ENCODE peak calls at places on chromosomes 3 and 15, in eight cellular contexts. N, F, V, K, Y, D, O and P are unnamed samples.

GRCh38 chr3:177195242-177195940 is 1.9 kb downstream of the TBL1XR1 start:
- DNase-seq in N (peak; percentile 47), F (no peak), V (peak; percentile 80), K (peak; percentile 62), Y (no peak), D (no peak), O (no peak), P (no peak)

GRCh38 chr3:184230081-184230602 is 757 bp downstream of the VWA5B2 start:
- DNase-seq in N (no peak), F (no peak), V (no peak), K (no peak), Y (no peak), D (no peak), O (no peak), P (no peak)

GRCh38 chr15:29840928-29841327 is 18.7 kb upstream of the TJP1 start:
- DNase-seq in N (no peak), F (no peak), V (no peak), K (peak; percentile 25), Y (no peak), D (no peak), O (no peak), P (no peak)

GRCh38 chr3:94539937-94540336 is 477.1 kb downstream of the NSUN3 start:
- DNase-seq in N (no peak), F (no peak), V (no peak), K (no peak), Y (no peak), D (no peak), O (no peak), P (no peak)

GRCh38 chr3:125011941-125012340 is 43.9 kb downstream of the HEG1 start:
- DNase-seq in N (peak; percentile 37), F (no peak), V (no peak), K (peak; percentile 95), Y (no peak), D (no peak), O (no peak), P (no peak)

GRCh38 chr3:153246805-153247204 is 84.8 kb downstream of the RAP2B start:
- DNase-seq in N (peak; percentile 59), F (no peak), V (no peak), K (peak; percentile 89), Y (no peak), D (no peak), O (no peak), P (no peak)

GRCh38 chr15:73737506-73737905 is 15.6 kb downstream of the INSYN1 start:
- DNase-seq in N (no peak), F (no peak), V (no peak), K (no peak), Y (no peak), D (no peak), O (no peak), P (no peak)

GRCh38 chr3:114499986-114500385 is 206.2 kb downstream of the TIGIT start:
- DNase-seq in N (peak; percentile 31), F (no peak), V (no peak), K (peak; percentile 81), Y (no peak), D (no peak), O (no peak), P (no peak)

GRCh38 chr3:196868297-196868661 is 559 bp downstream of the SENP5 start:
- DNase-seq in N (peak; percentile 27), F (no peak), V (peak; percentile 28), K (peak; percentile 32), Y (no peak), D (no peak), O (peak; percentile 16), P (no peak)

GRCh38 chr3:32412887-32413286 is 21.2 kb downstream of the CMTM7 start:
- DNase-seq in N (no peak), F (no peak), V (no peak), K (no peak), Y (no peak), D (no peak), O (no peak), P (no peak)

DNA sequence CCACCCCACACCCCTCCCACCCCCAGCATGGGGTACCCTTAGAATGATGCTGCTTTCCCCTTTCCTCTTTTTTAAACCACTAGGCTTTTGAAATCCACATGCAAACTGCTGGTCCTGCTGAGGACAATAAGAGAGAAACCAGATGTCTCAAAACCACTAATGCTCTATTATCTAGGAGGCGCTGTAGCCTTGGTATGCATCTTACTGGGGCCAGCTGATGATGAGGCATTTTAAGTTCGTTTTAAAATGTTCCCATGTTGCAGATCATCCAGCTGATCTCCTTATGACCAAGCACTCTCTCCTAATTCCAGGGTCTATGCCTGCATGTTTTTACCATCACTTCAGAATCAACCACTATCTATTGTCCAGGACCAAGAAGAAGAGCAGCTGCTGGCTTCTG is 1.3 kb downstream of the NME9 start:
- DNase-seq in N (peak; percentile 52), F (no peak), V (no peak), K (peak; percentile 27), Y (no peak), D (peak; percentile 11), O (no peak), P (no peak)
- H3K4me3 ChIP-seq in N (no peak overlapping the region), F (no peak overlapping the region), V (no peak overlapping the region), K (no peak overlapping the region), Y (no peak overlapping the region), D (no peak overlapping the region), O (peak overlapping the region; percentile 84), P (no peak overlapping the region)

GRCh38 chr15:62897634-62898033 is 144.9 kb upstream of the TPM1 start:
- DNase-seq in N (no peak), F (no peak), V (no peak), K (no peak), Y (peak; percentile 42), D (no peak), O (no peak), P (no peak)

GRCh38 chr15:62896380-62896866 is 146.1 kb upstream of the TPM1 start:
- DNase-seq in N (peak; percentile 76), F (no peak), V (no peak), K (no peak), Y (no peak), D (peak; percentile 88), O (no peak), P (no peak)

GRCh38 chr15:62895905-62896316 is 146.6 kb upstream of the TPM1 start:
- DNase-seq in N (peak; percentile 96), F (no peak), V (no peak), K (peak; percentile 96), Y (no peak), D (peak; percentile 94), O (no peak), P (no peak)

GRCh38 chr15:62895139-62895866 is 147.2 kb upstream of the TPM1 start:
- DNase-seq in N (peak; percentile 96), F (no peak), V (no peak), K (peak; percentile 95), Y (no peak), D (peak; percentile 91), O (no peak), P (no peak)

DNA sequence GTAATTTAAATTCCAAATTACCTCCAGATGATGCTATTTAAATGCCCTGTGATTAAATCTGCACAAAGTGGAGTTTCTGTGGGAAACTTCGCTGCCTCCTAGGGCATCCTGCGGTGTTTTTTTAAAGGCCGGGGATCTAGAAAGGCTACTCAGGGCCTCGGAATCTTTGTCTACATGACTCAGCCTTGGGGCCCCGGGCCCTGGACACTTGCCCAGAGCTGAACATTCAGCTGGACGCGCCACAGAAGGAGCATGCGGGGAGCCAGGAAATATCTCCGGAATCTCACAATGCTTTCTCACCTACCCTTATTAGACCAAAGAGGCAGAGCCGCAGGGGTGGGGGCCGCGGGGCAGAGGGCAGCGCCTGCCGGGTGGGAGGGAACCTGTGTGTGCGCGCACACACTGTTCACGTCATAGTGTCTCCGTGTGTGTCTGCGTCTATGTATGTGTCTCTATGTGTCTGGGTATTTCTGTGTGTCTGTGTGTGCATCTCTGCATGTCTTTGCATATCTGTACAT is 145.5 kb upstream of the TPM1 start:
- DNase-seq in N (peak; percentile 100), F (peak; percentile 89), V (peak; percentile 86), K (peak; percentile 99), Y (peak; percentile 84), D (peak; percentile 99), O (peak; percentile 91), P (peak; percentile 94)
- H3K4me3 ChIP-seq in N (no peak overlapping the region), F (peak overlapping the region; percentile 16), V (no peak overlapping the region), K (no peak overlapping the region), Y (no peak overlapping the region), D (peak overlapping the region; percentile 10), O (peak overlapping the region; percentile 43), P (peak overlapping the region; percentile 12)

DNA sequence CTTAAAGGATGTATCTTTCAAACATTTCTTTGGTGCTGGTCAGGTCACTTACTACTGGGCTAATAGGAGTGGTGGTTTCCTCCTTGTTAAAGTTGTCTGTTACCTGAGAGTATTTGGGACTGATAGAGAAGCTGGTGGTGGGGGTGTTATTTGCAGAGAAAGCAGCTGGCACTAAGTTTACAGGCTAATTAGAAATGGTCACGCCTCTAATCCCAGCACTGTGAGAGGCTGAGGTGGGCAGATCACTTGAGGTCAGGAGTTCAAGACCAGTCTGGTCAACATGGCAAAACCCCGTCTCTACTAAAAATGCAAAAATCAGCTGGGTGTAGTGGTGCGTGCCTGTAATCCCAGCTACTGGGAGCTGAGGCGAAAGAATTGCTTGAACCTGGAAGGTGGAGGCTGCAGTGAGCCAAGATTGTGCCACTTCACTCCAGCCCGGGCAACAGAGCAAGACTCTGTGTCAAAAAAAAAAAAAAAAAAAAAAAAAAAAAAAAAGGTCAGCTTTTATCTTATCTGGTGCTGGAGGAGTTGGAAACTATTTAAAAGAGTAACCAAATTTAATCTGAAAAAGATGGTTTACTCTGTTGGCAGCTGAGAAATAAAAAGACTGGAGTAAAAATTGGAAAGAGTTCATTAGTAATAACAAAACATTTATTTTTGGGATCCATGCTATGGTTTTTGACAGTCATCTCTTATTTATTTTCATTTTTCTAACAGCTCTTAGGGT is 332.6 kb downstream of the PTPRG start:
- DNase-seq in N (no peak), F (no peak), V (no peak), K (no peak), Y (no peak), D (no peak), O (no peak), P (no peak)
- H3K4me3 ChIP-seq in N (no peak overlapping the region), F (no peak overlapping the region), V (no peak overlapping the region), K (no peak overlapping the region), Y (no peak overlapping the region), D (no peak overlapping the region), O (no peak overlapping the region), P (no peak overlapping the region)

GRCh38 chr3:65993134-65993900 is 45.4 kb downstream of the MAGI1 start:
- DNase-seq in N (no peak), F (no peak), V (no peak), K (no peak), Y (no peak), D (no peak), O (no peak), P (no peak)

GRCh38 chr3:65999606-66000005 is 39.1 kb downstream of the MAGI1 start:
- DNase-seq in N (no peak), F (no peak), V (no peak), K (no peak), Y (no peak), D (no peak), O (no peak), P (no peak)

GRCh38 chr3:66000506-66000905 is 38.2 kb downstream of the MAGI1 start:
- DNase-seq in N (no peak), F (no peak), V (no peak), K (no peak), Y (no peak), D (no peak), O (no peak), P (no peak)

GRCh38 chr3:65995030-65995429 is 43.7 kb downstream of the MAGI1 start:
- DNase-seq in N (peak; percentile 67), F (no peak), V (no peak), K (peak; percentile 54), Y (no peak), D (no peak), O (no peak), P (no peak)

DNA sequence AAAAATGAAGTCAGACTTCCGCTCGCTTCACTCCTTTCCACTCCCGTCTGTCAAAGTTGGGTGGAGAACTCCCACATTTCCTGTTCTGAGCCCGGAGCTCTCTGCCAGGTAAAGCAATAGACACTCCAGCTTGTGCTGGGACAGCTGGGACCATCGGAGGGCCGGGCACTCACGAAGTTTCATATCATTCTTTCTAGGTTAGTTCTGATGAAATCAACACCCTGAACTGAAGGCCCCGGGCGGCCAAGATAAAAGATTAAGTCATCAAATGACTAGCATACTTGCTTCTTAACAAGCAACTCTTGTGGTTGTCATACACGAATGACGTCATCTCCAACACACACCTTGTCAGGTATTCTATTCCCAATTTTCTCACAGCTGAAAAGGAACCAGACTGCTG is 42.1 kb downstream of the MAGI1 start:
- DNase-seq in N (peak; percentile 70), F (no peak), V (no peak), K (peak; percentile 69), Y (no peak), D (no peak), O (no peak), P (no peak)
- H3K4me3 ChIP-seq in N (no peak overlapping the region), F (no peak overlapping the region), V (no peak overlapping the region), K (no peak overlapping the region), Y (no peak overlapping the region), D (no peak overlapping the region), O (no peak overlapping the region), P (no peak overlapping the region)